ENCODE peak calls at places on chromosomes 6 and 20, in seven cellular contexts. E is heart right ventricle; M is GM19239; O is NCI-H1105; W is activated CD8-positive, alpha-beta T cell treated with anti-CD3 and anti-CD28 coated beads, Interleukin-2, amount 10 ng/mL, durations not matched to agents 7 days and 5 days; H is T-helper 1 cell; R is substantia nigra. J is an unnamed sample.

GRCh38 chr6:46269447-46270229 is 98.9 kb upstream of the ENPP5 start:
- DNase-seq in E (peak), M (no peak), O (no peak), W (no peak), H (no peak), R (peak), J (no peak)

GRCh38 chr6:170253910-170254269 is 37.0 kb downstream of the DLL1 start:
- DNase-seq in E (no peak), M (no peak), O (no peak), W (no peak), H (no peak), R (no peak), J (no peak)

GRCh38 chr6:47005486-47005885 is 36.6 kb downstream of the ADGRF1 start:
- DNase-seq in E (no peak), M (no peak), O (no peak), W (no peak), H (no peak), R (no peak), J (no peak)

GRCh38 chr6:23228439-23229024 is 659.2 kb downstream of the HDGFL1 start:
- DNase-seq in E (no peak), M (no peak), O (no peak), W (no peak), H (no peak), R (no peak), J (no peak)

GRCh38 chr20:23407770-23408467 is 13.4 kb downstream of the NAPB start:
- DNase-seq in E (no peak), M (no peak), O (no peak), W (no peak), H (peak), R (no peak), J (peak)

GRCh38 chr6:157760589-157761330 is 62.3 kb upstream of the SNX9 start:
- DNase-seq in E (no peak), M (no peak), O (no peak), W (no peak), H (no peak), R (no peak), J (no peak)

GRCh38 chr20:62590301-62591121 is 51.8 kb upstream of the SLCO4A1 start:
- DNase-seq in E (no peak), M (no peak), O (no peak), W (no peak), H (no peak), R (no peak), J (no peak)

GRCh38 chr20:48631114-48632016 is 196.4 kb downstream of the PREX1 start:
- DNase-seq in E (no peak), M (no peak), O (no peak), W (no peak), H (no peak), R (no peak), J (no peak)

GRCh38 chr6:31579546-31580445 is 2.4 kb downstream of the LTB start:
- DNase-seq in E (no peak), M (no peak), O (no peak), W (no peak), H (no peak), R (no peak), J (no peak)